ENCODE peak calls at places on chromosomes 16 and 17, in five cellular contexts. L is activated naive CD8-positive, alpha-beta T cell treated with anti-CD3 and anti-CD28 coated beads, Interleukin-2, amount 50 U/mL, for 16 hours; I is AG20443; U is ACHN; G is heart right ventricle. V is an unnamed sample.

GRCh38 chr16:55912022-55912421 is 36.8 kb upstream of the CES5A start:
- DNase-seq in L (no peak), I (no peak), U (no peak), G (peak; percentile 72), V (no peak)

GRCh38 chr16:3454093-3454492 is 10.6 kb downstream of the NAA60 start:
- DNase-seq in L (no peak), I (no peak), U (peak; percentile 25), G (no peak), V (no peak)

GRCh38 chr16:50428742-50429141 is 60.0 kb upstream of the BRD7 start:
- DNase-seq in L (no peak), I (no peak), U (no peak), G (no peak), V (no peak)

GRCh38 chr17:76797441-76797840 is 59.5 kb downstream of the MFSD11 start:
- DNase-seq in L (no peak), I (no peak), U (no peak), G (no peak), V (no peak)

GRCh38 chr17:60435244-60436170 is 13.2 kb downstream of the CHCT1 start:
- DNase-seq in L (peak; percentile 11), I (peak; percentile 83), U (peak; percentile 87), G (peak; percentile 85), V (peak; percentile 79)

GRCh38 chr17:40075216-40076100 is 12.7 kb downstream of the THRA start:
- DNase-seq in L (no peak), I (peak; percentile 70), U (peak; percentile 60), G (peak; percentile 80), V (peak; percentile 72)

GRCh38 chr17:60468371-60468770 is 46.1 kb downstream of the CHCT1 start:
- DNase-seq in L (no peak), I (no peak), U (no peak), G (no peak), V (peak; percentile 9)

GRCh38 chr16:26645629-26646028 is 421.1 kb upstream of the C16orf82 start:
- DNase-seq in L (no peak), I (no peak), U (peak; percentile 8), G (no peak), V (no peak)

GRCh38 chr16:84756830-84757229 is 57.0 kb downstream of the USP10 start:
- DNase-seq in L (no peak), I (no peak), U (no peak), G (no peak), V (no peak)

GRCh38 chr16:73794936-73795335 is 501.7 kb upstream of the PSMD7 start:
- DNase-seq in L (no peak), I (no peak), U (no peak), G (peak; percentile 20), V (no peak)

GRCh38 chr17:80834896-80835281 is 156.8 kb upstream of the CHMP6 start:
- DNase-seq in L (no peak), I (no peak), U (no peak), G (no peak), V (no peak)

GRCh38 chr17:66784621-66785364 is 50.1 kb upstream of the CACNG5 start:
- DNase-seq in L (no peak), I (no peak), U (no peak), G (no peak), V (no peak)

GRCh38 chr16:69190046-69190588 is 3.2 kb downstream of the SNTB2 start:
- DNase-seq in L (no peak), I (no peak), U (no peak), G (no peak), V (no peak)

GRCh38 chr17:50127661-50128361 is 2.1 kb downstream of the SAMD14 start:
- DNase-seq in L (no peak), I (no peak), U (no peak), G (no peak), V (no peak)

GRCh38 chr17:50950002-50950877 is 84.1 kb upstream of the TOB1 start:
- DNase-seq in L (no peak), I (peak; percentile 95), U (peak; percentile 90), G (peak; percentile 77), V (peak; percentile 97)

GRCh38 chr17:1562178-1562643 is 381 bp downstream of the PITPNA start:
- DNase-seq in L (no peak), I (no peak), U (peak; percentile 53), G (peak; percentile 52), V (peak; percentile 74)

GRCh38 chr16:2698103-2698870 is 16.0 kb downstream of the KCTD5 start:
- DNase-seq in L (no peak), I (no peak), U (no peak), G (no peak), V (no peak)

GRCh38 chr17:41777579-41778188 is 8.8 kb downstream of the JUP start:
- DNase-seq in L (no peak), I (peak; percentile 90), U (peak; percentile 77), G (peak; percentile 89), V (peak; percentile 98)

GRCh38 chr17:58665946-58666857 is 25.6 kb downstream of the TEX14 start:
- DNase-seq in L (no peak), I (no peak), U (no peak), G (no peak), V (no peak)

GRCh38 chr17:46810837-46811236 is 7.7 kb downstream of the WNT3 start:
- DNase-seq in L (no peak), I (no peak), U (no peak), G (no peak), V (no peak)

GRCh38 chr16:229731-230281 is 557 bp upstream of the LUC7L start:
- DNase-seq in L (no peak), I (no peak), U (no peak), G (no peak), V (no peak)

GRCh38 chr17:82942166-82943130 is 102.6 kb upstream of the ZNF750 start:
- DNase-seq in L (no peak), I (no peak), U (no peak), G (no peak), V (no peak)

GRCh38 chr17:76816590-76817135 is 51.5 kb upstream of the MGAT5B start:
- DNase-seq in L (peak; percentile 30), I (peak; percentile 78), U (peak; percentile 64), G (no peak), V (peak; percentile 62)

GRCh38 chr17:63946440-63947363 is 14.6 kb upstream of the CD79B start:
- DNase-seq in L (peak; percentile 25), I (peak; percentile 87), U (peak; percentile 49), G (peak; percentile 54), V (peak; percentile 79)

GRCh38 chr17:32110596-32110995 is 31.7 kb upstream of the RHOT1 start:
- DNase-seq in L (no peak), I (no peak), U (no peak), G (no peak), V (no peak)

GRCh38 chr16:79310734-79311133 is 289.8 kb downstream of the MAF start:
- DNase-seq in L (no peak), I (no peak), U (no peak), G (no peak), V (no peak)

GRCh38 chr17:4733073-4733531 is 1.9 kb downstream of the MED11 start:
- DNase-seq in L (no peak), I (no peak), U (no peak), G (no peak), V (no peak)

GRCh38 chr16:84648595-84649510 is 542 bp downstream of the KLHL36 start:
- DNase-seq in L (no peak), I (peak; percentile 50), U (peak; percentile 31), G (peak; percentile 52), V (peak; percentile 41)

GRCh38 chr17:4579678-4580077 is 4.7 kb upstream of the SMTNL2 start:
- DNase-seq in L (no peak), I (no peak), U (no peak), G (no peak), V (no peak)

GRCh38 chr17:9256944-9257629 is 235.8 kb downstream of the NTN1 start:
- DNase-seq in L (no peak), I (peak; percentile 64), U (no peak), G (no peak), V (no peak)

GRCh38 chr17:57561072-57561861 is 183.8 kb downstream of the CCDC182 start:
- DNase-seq in L (no peak), I (no peak), U (no peak), G (no peak), V (no peak)

GRCh38 chr17:19769946-19770652 is 22.0 kb upstream of the ALDH3A1 start:
- DNase-seq in L (no peak), I (peak; percentile 79), U (no peak), G (no peak), V (peak; percentile 50)

GRCh38 chr16:11133344-11133921 is 122.6 kb downstream of the SOCS1 start:
- DNase-seq in L (no peak), I (peak; percentile 94), U (peak; percentile 96), G (peak; percentile 81), V (peak; percentile 95)

GRCh38 chr17:16304832-16305231 is 48.4 kb downstream of the CENPV start:
- DNase-seq in L (no peak), I (no peak), U (peak; percentile 43), G (no peak), V (no peak)

GRCh38 chr17:58352843-58353719 is 1.1 kb upstream of the SUPT4H1 start:
- DNase-seq in L (no peak), I (peak; percentile 60), U (no peak), G (peak; percentile 34), V (peak; percentile 69)

GRCh38 chr17:44911133-44912001 is 3.9 kb downstream of the GFAP start:
- DNase-seq in L (no peak), I (peak; percentile 62), U (peak; percentile 82), G (peak; percentile 64), V (peak; percentile 81)

GRCh38 chr17:7404737-7405412 is 978 bp upstream of the TMEM256 start:
- DNase-seq in L (peak; percentile 53), I (peak; percentile 89), U (peak; percentile 45), G (peak; percentile 61), V (peak; percentile 64)

V was measured in hepatic stellate cell.